ENCODE peak calls at places on chromosomes 5 and 9, in eight cellular contexts. D, W, J, L, Y, Z, A and T are unnamed samples. For H3K27me3, the result is how much of the 10 kb centered on the place peaks cover.

GRCh38 chr5:111641533-111642230 is 115.3 kb downstream of the NREP start:
- DNase-seq in Y (no peak), L (peak), Z (peak), A (no peak), D (no peak), J (no peak), W (no peak), T (peak)

GRCh38 chr5:56861893-56862485 is 46.6 kb downstream of the MAP3K1 start:
- DNase-seq in W (no peak), A (no peak), Y (no peak), D (no peak), Z (no peak), J (no peak), L (no peak), T (peak)

GRCh38 chr5:117680421-117680820 is 1105.8 kb upstream of the SEMA6A start:
- DNase-seq in W (no peak), D (no peak), J (no peak), Z (no peak), A (no peak), Y (no peak), L (peak), T (no peak)

GRCh38 chr5:33933723-33934544 is 2.3 kb upstream of the RXFP3 start:
- DNase-seq in D (no peak), L (peak), Z (peak), A (no peak), W (no peak), Y (no peak), J (peak), T (no peak)

GRCh38 chr9:97570899-97571298 is 62.3 kb downstream of the TSTD2 start:
- DNase-seq in W (no peak), Z (no peak), A (peak), J (no peak), Y (no peak), L (no peak), D (no peak), T (no peak)

GRCh38 chr5:138463335-138464017 is 1.8 kb upstream of the EGR1 start:
- DNase-seq in Y (no peak), J (no peak), D (peak), W (peak), L (no peak), A (peak), Z (no peak), T (no peak)

GRCh38 chr5:33148076-33148501 is 292.7 kb upstream of the TARS1 start:
- DNase-seq in Y (peak), L (peak), D (no peak), A (no peak), W (no peak), Z (peak), J (no peak), T (peak)

GRCh38 chr5:36876965-36877666 is 547 bp downstream of the NIPBL start:
- DNase-seq in D (peak), Y (no peak), J (peak), A (peak), Z (peak), L (peak), W (peak), T (no peak)

GRCh38 chr9:114798793-114799427 is 6.9 kb downstream of the TNFSF15 start:
- DNase-seq in A (no peak), Z (no peak), Y (no peak), W (no peak), D (no peak), J (no peak), L (no peak), T (peak)

GRCh38 chr9:114894801-114895433 is 35.5 kb downstream of the TNFSF8 start:
- DNase-seq in Z (peak), D (peak), Y (no peak), A (no peak), W (no peak), L (peak), J (no peak), T (peak)

GRCh38 chr9:84667571-84668203 is 1.8 kb upstream of the NTRK2 start:
- DNase-seq in L (peak), D (peak), Z (peak), J (peak), W (no peak), A (no peak), Y (no peak), T (peak)

GRCh38 chr9:87684627-87685204 is 41.2 kb upstream of the CTSL start:
- DNase-seq in Y (no peak), L (peak), Z (peak), D (peak), W (no peak), J (no peak), A (peak), T (peak)

GRCh38 chr5:862367-863243 is 11.8 kb upstream of the ZDHHC11 start:
- DNase-seq in J (no peak), D (no peak), L (peak), Z (no peak), W (no peak), A (no peak), Y (no peak), T (no peak)

GRCh38 chr5:158943057-158943456 is 156.7 kb downstream of the EBF1 start:
- DNase-seq in Z (peak), L (peak), A (no peak), J (no peak), D (no peak), W (no peak), Y (peak), T (peak)

GRCh38 chr9:78786794-78787193 is 489.9 kb downstream of the PSAT1 start:
- DNase-seq in D (no peak), A (no peak), Y (no peak), W (no peak), J (no peak), Z (no peak), L (peak), T (peak)

GRCh38 chr5:147882586-147883313 is 4.2 kb downstream of the SCGB3A2 start:
- DNase-seq in W (no peak), A (no peak), D (peak), L (no peak), Y (no peak), J (no peak), Z (no peak), T (no peak)

GRCh38 chr5:23352437-23352836 is 155.0 kb upstream of the PRDM9 start:
- DNase-seq in L (no peak), Z (no peak), W (no peak), Y (no peak), J (no peak), A (peak), D (peak), T (peak)

GRCh38 chr9:128043467-128043868 is 23.7 kb downstream of the NAIF1 start:
- DNase-seq in L (no peak), Z (no peak), A (peak), Y (no peak), J (no peak), D (no peak), W (peak), T (no peak)

GRCh38 chr9:75239176-75239575 is 150.9 kb downstream of the OSTF1 start:
- DNase-seq in A (no peak), W (no peak), Y (no peak), J (no peak), Z (no peak), D (peak), L (peak), T (peak)

GRCh38 chr5:34866989-34867471 is 28.1 kb downstream of the TTC23L start:
- DNase-seq in A (no peak), Y (no peak), D (no peak), W (no peak), J (no peak), Z (no peak), L (no peak), T (no peak)

GRCh38 chr9:126238415-126238814 is 88.2 kb upstream of the MVB12B start:
- DNase-seq in W (no peak), D (no peak), L (no peak), Y (no peak), Z (no peak), J (no peak), A (no peak), T (no peak)

GRCh38 chr5:65766159-65766558 is 44.2 kb downstream of the NLN start:
- DNase-seq in J (no peak), W (no peak), D (no peak), L (no peak), Z (no peak), A (no peak), Y (no peak), T (no peak)

GRCh38 chr9:116697341-116697740 is 10.2 kb downstream of the TRIM32 start:
- DNase-seq in Z (peak), J (no peak), A (no peak), Y (no peak), W (no peak), D (no peak), L (peak), T (peak)

GRCh38 chr5:84480873-84481637 is 96.4 kb upstream of the EDIL3 start:
- DNase-seq in Y (no peak), W (no peak), L (no peak), D (peak), A (no peak), Z (peak), J (no peak), T (peak)

GRCh38 chr9:2066312-2067273 is 51.4 kb downstream of the SMARCA2 start:
- DNase-seq in Y (no peak), D (peak), A (no peak), J (no peak), L (peak), Z (no peak), W (no peak), T (peak)

GRCh38 chr9:23321049-23321448 is 505.0 kb downstream of the ELAVL2 start:
- DNase-seq in Z (no peak), D (no peak), L (no peak), J (no peak), W (no peak), A (no peak), Y (no peak), T (no peak)

GRCh38 chr5:109291090-109291489 is 118.7 kb downstream of the PJA2 start:
- DNase-seq in D (peak), L (no peak), W (no peak), J (no peak), Z (no peak), Y (no peak), A (no peak), T (no peak)

GRCh38 chr5:179679014-179679674 is 1.7 kb downstream of the CBY3 start:
- DNase-seq in Z (peak), W (peak), A (peak), L (peak), D (peak), J (no peak), Y (no peak), T (peak)
- TF ChIP-seq CTCF in Z (peak), W (peak), A (no peak), L (peak), D (peak), J (no peak), Y (no peak), T (peak)

DNA sequence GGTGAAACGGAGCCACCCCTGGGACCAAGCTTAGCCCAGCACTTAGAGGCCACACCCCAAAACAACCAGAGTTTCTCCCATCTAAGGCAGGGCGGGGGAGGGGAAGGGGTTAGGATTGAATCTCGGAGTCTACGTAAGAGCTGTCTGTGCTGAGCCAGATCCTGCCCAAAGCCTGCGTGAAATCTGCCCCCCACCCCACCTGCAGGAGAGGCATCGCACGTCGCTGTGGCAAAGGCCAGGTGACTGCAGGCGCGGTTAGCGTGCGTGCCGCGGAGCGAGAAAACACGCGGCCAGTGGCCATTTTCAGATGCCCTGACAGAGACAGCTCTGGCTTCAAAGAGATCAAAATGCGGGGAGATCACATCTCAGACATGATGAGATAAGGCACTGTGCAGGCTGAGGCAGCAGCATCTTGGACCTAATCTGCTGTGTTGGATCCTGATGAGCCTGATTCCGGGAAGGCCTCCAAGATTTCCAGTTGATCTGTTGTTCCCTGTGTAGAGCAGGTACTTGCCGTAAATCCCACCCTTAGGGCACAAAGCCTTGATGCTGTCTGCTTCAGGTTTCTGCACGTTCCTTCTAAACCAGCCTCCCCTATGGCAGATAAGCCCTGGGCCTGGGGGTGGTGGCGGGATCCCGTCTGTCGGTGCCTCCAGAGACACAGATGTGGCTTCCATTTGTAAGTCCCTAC is 2.5 kb upstream of the QSOX2 start:
- DNase-seq in Y (no peak), J (no peak), Z (no peak), L (no peak), A (peak), D (no peak), W (peak), T (no peak)
- H3K27me3 ChIP-seq in Y (under half), J (half or more), Z (under half), L (under half), A (under half), D (under half), W (under half), T (under half)

DNA sequence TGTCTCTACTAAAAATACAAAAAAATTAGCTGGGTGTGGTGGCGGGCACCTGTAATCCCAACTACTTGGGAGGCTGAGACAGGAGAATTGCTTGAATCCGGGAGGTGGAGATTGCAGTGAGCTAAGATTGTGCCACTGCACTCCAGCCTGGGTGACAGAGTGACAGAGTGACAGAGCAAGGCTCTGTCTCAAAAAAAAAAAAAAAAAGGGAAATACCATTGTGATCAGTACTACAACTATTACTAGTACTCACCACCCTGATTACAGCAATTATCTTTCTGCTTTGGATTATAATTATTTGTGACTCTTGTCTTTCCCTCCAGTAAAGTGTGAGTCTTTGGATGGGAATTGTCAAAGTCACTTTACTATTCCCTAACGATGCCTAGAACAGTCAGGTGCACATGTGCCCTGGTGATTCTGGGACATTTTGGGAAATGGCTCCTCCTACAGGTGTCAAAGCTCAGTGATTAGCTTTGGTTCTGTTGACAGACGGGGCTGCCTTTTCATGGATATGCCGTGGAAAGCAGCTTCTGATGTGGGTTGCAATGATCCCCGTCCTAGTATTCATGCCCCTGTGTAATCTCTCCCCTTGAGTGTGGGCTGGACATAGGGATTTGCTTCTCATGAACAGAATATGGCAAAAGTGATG is 31.8 kb upstream of the FRRS1L start:
- DNase-seq in J (no peak), Z (no peak), L (no peak), Y (no peak), W (peak), D (peak), A (no peak), T (no peak)
- TF ChIP-seq CTCF in J (peak), Z (no peak), L (no peak), Y (peak), W (peak), D (peak), A (peak), T (peak)

GRCh38 chr5:177607452-177608192 is 7.7 kb downstream of the B4GALT7 start:
- DNase-seq in L (peak), W (peak), Z (peak), A (peak), Y (no peak), D (peak), J (peak), T (peak)

GRCh38 chr5:177606071-177607051 is 6.4 kb downstream of the B4GALT7 start:
- DNase-seq in D (no peak), L (no peak), Y (no peak), A (no peak), Z (peak), W (no peak), J (no peak), T (no peak)

GRCh38 chr5:177605667-177606066 is 5.7 kb downstream of the B4GALT7 start:
- DNase-seq in D (no peak), A (no peak), W (no peak), Z (peak), L (no peak), Y (no peak), J (no peak), T (no peak)

GRCh38 chr5:177608243-177609075 is 8.5 kb downstream of the B4GALT7 start:
- DNase-seq in A (no peak), Z (peak), W (no peak), D (no peak), Y (no peak), J (no peak), L (no peak), T (no peak)

GRCh38 chr5:177607115-177607451 is 7.2 kb downstream of the B4GALT7 start:
- DNase-seq in Y (no peak), Z (peak), A (no peak), L (no peak), J (no peak), W (no peak), D (no peak), T (no peak)
- H3K27me3 ChIP-seq in Y (under half), Z (under half), A (under half), L (under half), J (under half), W (under half), D (under half), T (under half)

DNA sequence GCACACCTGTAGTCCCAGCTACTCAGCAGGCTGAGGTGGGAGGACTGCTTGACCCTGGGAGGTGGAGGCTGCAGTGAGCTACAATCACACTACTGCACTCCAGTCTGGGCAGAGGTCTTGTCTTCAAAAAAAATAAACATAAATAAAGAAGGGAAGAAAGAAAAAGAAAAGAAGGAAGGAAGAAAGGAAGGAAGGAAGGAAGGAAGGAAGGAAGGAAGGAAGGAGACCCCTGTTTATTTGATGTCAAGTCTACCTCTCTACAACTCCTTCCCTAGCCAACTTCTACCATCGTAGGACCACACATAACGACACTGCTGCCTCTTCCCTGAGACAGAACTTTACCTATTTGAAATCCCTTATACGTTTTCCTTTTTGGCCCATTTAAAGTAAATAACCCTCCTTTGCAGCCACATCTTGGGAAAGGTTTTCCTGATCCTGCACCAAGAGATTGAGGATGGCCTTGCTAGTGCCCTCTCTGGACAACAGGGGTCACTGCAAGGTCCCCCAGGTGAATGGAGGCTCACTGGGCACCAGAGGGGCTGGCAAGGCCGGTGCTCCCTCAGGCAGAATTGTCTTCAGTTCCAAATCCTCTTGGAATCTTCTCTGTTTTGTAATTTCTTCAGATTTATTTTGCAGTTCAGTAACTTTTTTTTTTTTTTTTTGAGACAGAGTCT is 10.5 kb downstream of the RPS14 start:
- DNase-seq in A (peak), D (peak), L (no peak), Y (no peak), J (no peak), Z (peak), W (peak), T (peak)
- TF ChIP-seq CTCF in A (peak), D (peak), L (peak), Y (peak), J (peak), Z (peak), W (peak), T (peak)

DNA sequence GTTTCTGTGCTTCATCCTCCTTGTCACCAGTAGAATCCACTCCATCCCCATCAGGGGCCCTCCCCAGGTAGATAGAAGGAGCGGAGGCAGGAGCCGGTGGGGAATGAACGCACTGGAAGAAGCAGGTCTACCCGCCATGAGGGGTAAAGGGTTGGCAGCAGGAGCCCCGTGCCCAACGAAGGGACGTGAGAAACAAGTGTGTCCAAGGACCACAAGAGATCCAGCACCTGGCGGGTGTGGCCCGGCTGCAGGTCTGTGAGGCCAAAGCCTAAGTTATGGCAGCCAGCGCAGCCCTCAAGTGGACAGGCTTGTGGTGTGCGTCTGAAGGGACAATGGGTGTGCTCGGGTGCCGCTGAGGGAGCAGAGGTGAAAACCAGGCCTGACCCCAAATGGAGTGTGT is 94.3 kb downstream of the IRX2 start:
- DNase-seq in L (no peak), A (no peak), Y (no peak), W (no peak), J (no peak), Z (no peak), D (no peak), T (no peak)
- H3K27me3 ChIP-seq in L (under half), A (under half), Y (under half), W (under half), J (under half), Z (under half), D (under half), T (under half)

GRCh38 chr5:43396762-43397304 is 15.4 kb downstream of the CCL28 start:
- DNase-seq in A (no peak), W (peak), D (peak), Y (no peak), L (no peak), J (peak), Z (peak), T (peak)

GRCh38 chr5:43401827-43402226 is 10.4 kb downstream of the CCL28 start:
- DNase-seq in J (no peak), Y (no peak), Z (peak), D (peak), A (peak), W (no peak), L (peak), T (no peak)

DNA sequence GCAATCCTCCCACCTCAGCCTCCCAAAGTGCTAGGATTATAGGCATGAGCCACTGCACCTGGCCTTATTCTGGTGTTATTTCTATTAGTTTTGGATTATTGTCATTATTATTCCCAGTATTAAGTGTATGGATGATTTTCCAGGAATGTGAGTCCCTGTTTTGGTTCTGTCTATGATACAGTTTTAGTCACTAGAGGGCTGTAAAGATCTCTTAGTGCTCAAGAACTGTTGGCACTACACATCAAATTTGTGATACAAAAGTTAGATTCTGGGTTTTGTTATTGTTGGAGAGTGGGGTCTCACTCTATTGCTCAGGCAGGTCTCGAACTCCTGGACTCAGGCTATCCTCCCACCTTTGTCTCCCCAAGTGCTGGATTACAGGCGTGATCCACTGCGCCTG is 12.1 kb downstream of the CCL28 start:
- DNase-seq in A (no peak), D (no peak), W (no peak), Y (no peak), Z (peak), J (no peak), L (peak), T (peak)
- TF ChIP-seq CTCF in A (no peak), D (peak), W (no peak), Y (peak), Z (peak), J (no peak), L (peak), T (peak)

GRCh38 chr9:137051145-137051724 is 2.6 kb downstream of the ENTPD2 start:
- DNase-seq in Y (no peak), W (no peak), Z (no peak), D (no peak), J (no peak), L (no peak), A (no peak), T (no peak)
- H3K27me3 ChIP-seq in Y (under half), W (under half), Z (half or more), D (half or more), J (half or more), L (half or more), A (under half), T (under half)